ENCODE peak calls at places on chromosomes 7 and 10, in five cellular contexts. O is Daoy, E is retina, K is NCI-H1417, S is GM20000. P is an unnamed sample.
A peak's percentile ranks its signal among the peaks of the same experiment; 100 is the strongest.

GRCh38 chr10:106938448-106939014 is 226.0 kb downstream of the SORCS1 start:
- DNase-seq in O (no peak), E (no peak), K (no peak), S (no peak), P (no peak)

GRCh38 chr10:93589648-93590562 is 11.1 kb downstream of the RBP4 start:
- DNase-seq in O (no peak), E (no peak), K (no peak), S (no peak), P (no peak)

GRCh38 chr7:32583791-32584190 is 88.5 kb downstream of the AVL9 start:
- DNase-seq in O (peak; percentile 88), E (no peak), K (no peak), S (no peak), P (no peak)

GRCh38 chr7:25858562-25859411 is 293.2 kb upstream of the NFE2L3 start:
- DNase-seq in O (no peak), E (peak; percentile 68), K (no peak), S (no peak), P (no peak)

GRCh38 chr10:130045091-130045652 is 65.5 kb downstream of the C10orf143 start:
- DNase-seq in O (peak; percentile 72), E (no peak), K (no peak), S (no peak), P (no peak)

GRCh38 chr7:29878081-29878688 is 71.9 kb downstream of the WIPF3 start:
- DNase-seq in O (no peak), E (peak; percentile 40), K (peak; percentile 33), S (peak; percentile 55), P (no peak)

GRCh38 chr10:110399163-110400094 is 94.7 kb upstream of the SMNDC1 start:
- DNase-seq in O (peak; percentile 88), E (no peak), K (no peak), S (no peak), P (no peak)

GRCh38 chr10:126839094-126839761 is 66.0 kb upstream of the DOCK1 start:
- DNase-seq in O (no peak), E (no peak), K (no peak), S (no peak), P (no peak)

GRCh38 chr10:119677904-119678755 is 26.9 kb downstream of the BAG3 start:
- DNase-seq in O (no peak), E (no peak), K (no peak), S (no peak), P (no peak)

GRCh38 chr7:55048221-55048859 is 29.5 kb downstream of the EGFR start:
- DNase-seq in O (no peak), E (no peak), K (no peak), S (no peak), P (no peak)

GRCh38 chr7:132065193-132065972 is 509.0 kb upstream of the PODXL start:
- DNase-seq in O (peak; percentile 99), E (peak; percentile 8), K (no peak), S (no peak), P (no peak)

GRCh38 chr7:40583653-40584424 is 449.0 kb downstream of the SUGCT start:
- DNase-seq in O (no peak), E (no peak), K (no peak), S (no peak), P (no peak)

GRCh38 chr10:103078676-103079075 is 114.4 kb downstream of the NT5C2 start:
- DNase-seq in O (no peak), E (no peak), K (no peak), S (no peak), P (no peak)

GRCh38 chr10:95268438-95268837 is 22.4 kb downstream of the PDLIM1 start:
- DNase-seq in O (peak; percentile 82), E (no peak), K (no peak), S (no peak), P (no peak)

GRCh38 chr10:96309631-96310358 is 5.6 kb downstream of the DNTT start:
- DNase-seq in O (no peak), E (no peak), K (no peak), S (no peak), P (no peak)

GRCh38 chr7:95723583-95724180 is 48.7 kb upstream of the DYNC1I1 start:
- DNase-seq in O (peak; percentile 60), E (peak; percentile 11), K (peak; percentile 75), S (peak; percentile 29), P (no peak)

GRCh38 chr10:38054361-38054797 is 39.8 kb upstream of the ZNF37A start:
- DNase-seq in O (no peak), E (no peak), K (no peak), S (no peak), P (no peak)